ENCODE peak calls at places on chromosomes 13 and 19, in five cellular contexts. Y is IMR-90, U is H1, N is K562, P is HepG2. R is an unnamed sample.

GRCh38 chr13:67614577-67614976 is 384.4 kb upstream of the PCDH9 start:
- DNase-seq in U (no peak), P (no peak), N (no peak), Y (no peak), R (no peak)

GRCh38 chr19:33052352-33052972 is 12.2 kb downstream of the RHPN2 start:
- DNase-seq in P (peak), U (no peak), N (no peak), Y (peak), R (peak)

GRCh38 chr19:12789098-12789903 is 2.0 kb upstream of the JUNB start:
- DNase-seq in N (no peak), P (no peak), Y (peak), U (no peak), R (peak)

GRCh38 chr19:49432141-49433073 is 7.2 kb downstream of the GFY start:
- DNase-seq in U (peak), N (no peak), P (no peak), Y (no peak), R (no peak)

GRCh38 chr19:51181913-51182419 is 39.9 kb downstream of the SIGLEC7 start:
- DNase-seq in U (no peak), Y (no peak), P (no peak), N (no peak), R (no peak)

GRCh38 chr19:18644144-18645034 is 7.6 kb downstream of the KLHL26 start:
- DNase-seq in Y (no peak), U (no peak), P (no peak), N (no peak), R (no peak)

GRCh38 chr13:112193463-112194166 is 126.7 kb downstream of the SOX1 start:
- DNase-seq in N (no peak), P (no peak), U (no peak), Y (no peak), R (no peak)

GRCh38 chr19:17947815-17948473 is 15.1 kb downstream of the CCDC124 start:
- DNase-seq in P (peak), U (peak), Y (peak), N (peak), R (peak)

GRCh38 chr19:54457773-54458647 is 5.6 kb downstream of the LENG9 start:
- DNase-seq in U (no peak), Y (no peak), N (peak), P (no peak), R (no peak)

GRCh38 chr13:94345374-94346195 is 133.9 kb downstream of the DCT start:
- DNase-seq in P (peak), U (no peak), N (no peak), Y (peak), R (no peak)

GRCh38 chr19:3687774-3688706 is 12.2 kb downstream of the PIP5K1C start:
- DNase-seq in Y (no peak), U (no peak), N (no peak), P (peak), R (no peak)

GRCh38 chr13:110702591-110703526 is 3.1 kb downstream of the CARS2 start:
- DNase-seq in N (no peak), P (no peak), Y (peak), U (no peak), R (no peak)

GRCh38 chr19:11721681-11722080 is 17.1 kb downstream of the ZNF823 start:
- DNase-seq in N (no peak), P (no peak), Y (no peak), U (no peak), R (no peak)

GRCh38 chr13:51825165-51825592 is 19.8 kb downstream of the TMEM272 start:
- DNase-seq in Y (no peak), N (no peak), U (no peak), P (no peak), R (no peak)

GRCh38 chr19:37874784-37875183 is 31.6 kb downstream of the WDR87 start:
- DNase-seq in P (peak), N (no peak), U (no peak), Y (peak), R (no peak)

GRCh38 chr13:46575321-46575721 is 22.4 kb downstream of the LRCH1 start:
- DNase-seq in Y (peak), P (no peak), N (no peak), U (no peak), R (no peak)

GRCh38 chr19:7326105-7326877 is 22.4 kb upstream of the ARHGEF18 start:
- DNase-seq in N (peak), U (peak), P (peak), Y (no peak), R (no peak)

GRCh38 chr19:17658240-17658639 is 29.9 kb downstream of the UNC13A start:
- DNase-seq in P (no peak), N (no peak), U (no peak), Y (no peak), R (no peak)

GRCh38 chr19:8697671-8698432 is 743 bp downstream of the ACTL9 start:
- DNase-seq in N (peak), U (peak), P (no peak), Y (no peak), R (no peak)

GRCh38 chr19:18839465-18840287 is 7.9 kb downstream of the UPF1 start:
- DNase-seq in N (no peak), U (no peak), Y (no peak), P (peak), R (no peak)

GRCh38 chr13:66180806-66181205 is 1049.3 kb downstream of the PCDH9 start:
- DNase-seq in Y (no peak), N (no peak), U (no peak), P (no peak), R (no peak)

GRCh38 chr19:40690050-40690698 is at the start of gene NUMBL:
- DNase-seq in U (no peak), Y (no peak), P (no peak), N (no peak), R (no peak)

GRCh38 chr13:21879263-21879914 is 208.5 kb downstream of the FGF9 start:
- DNase-seq in Y (no peak), P (no peak), U (no peak), N (peak), R (no peak)

GRCh38 chr19:7395360-7395781 is 46.6 kb downstream of the ARHGEF18 start:
- DNase-seq in P (no peak), N (no peak), U (peak), Y (no peak), R (no peak)

GRCh38 chr13:90402613-90403012 is 944.9 kb upstream of the MIR17HG start:
- DNase-seq in P (no peak), N (no peak), Y (no peak), U (no peak), R (no peak)

GRCh38 chr13:48068952-48069351 is 26.0 kb downstream of the MED4 start:
- DNase-seq in U (no peak), Y (no peak), P (no peak), N (no peak), R (no peak)

GRCh38 chr13:113499936-113500335 is 9.4 kb upstream of the DCUN1D2 start:
- DNase-seq in P (no peak), Y (peak), N (no peak), U (no peak), R (no peak)

GRCh38 chr13:26198116-26198515 is 24.0 kb downstream of the RNF6 start:
- DNase-seq in P (no peak), U (no peak), Y (no peak), N (no peak), R (no peak)

GRCh38 chr13:105008606-105009005 is 1526.9 kb downstream of the EFNB2 start:
- DNase-seq in N (no peak), P (no peak), Y (no peak), U (no peak), R (no peak)

GRCh38 chr13:65789815-65790214 is 1440.3 kb downstream of the PCDH9 start:
- DNase-seq in U (no peak), P (no peak), N (no peak), Y (peak), R (peak)

GRCh38 chr19:11364935-11365334 is 9.5 kb upstream of the SWSAP1 start:
- DNase-seq in U (no peak), Y (no peak), N (no peak), P (no peak), R (no peak)

GRCh38 chr13:99587893-99588606 is 86.8 kb downstream of the TM9SF2 start:
- DNase-seq in U (no peak), P (no peak), Y (no peak), N (no peak), R (no peak)

GRCh38 chr13:99590519-99591011 is 89.3 kb downstream of the TM9SF2 start:
- DNase-seq in P (no peak), Y (peak), N (no peak), U (no peak), R (no peak)

GRCh38 chr13:99585609-99586008 is 84.3 kb downstream of the TM9SF2 start:
- DNase-seq in U (no peak), N (no peak), Y (no peak), P (no peak), R (no peak)

GRCh38 chr13:99589575-99589974 is 88.3 kb downstream of the TM9SF2 start:
- DNase-seq in N (no peak), Y (no peak), P (no peak), U (no peak), R (no peak)
- TF ChIP-seq MAFK in N (no peak), Y (no peak), P (no peak), U (no peak), R (no peak)

DNA sequence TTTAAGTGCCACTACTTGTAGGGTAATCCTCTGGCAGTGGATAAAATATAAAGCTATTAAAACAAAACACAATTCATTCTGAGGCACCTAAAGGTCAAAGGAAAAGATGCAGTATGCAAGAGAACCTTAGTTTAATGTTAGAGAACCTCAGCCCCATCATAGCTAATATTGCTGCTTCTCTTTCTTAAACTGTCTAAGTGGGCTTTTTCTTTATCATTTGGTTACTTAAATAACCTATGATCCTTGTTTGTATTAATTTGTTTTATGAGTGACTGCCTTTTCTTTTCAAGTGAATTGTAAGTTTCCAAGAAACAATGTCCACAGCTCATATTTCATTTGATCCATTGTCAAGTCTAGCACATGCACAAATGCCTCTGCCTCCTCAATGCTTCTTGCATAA is 1049.7 kb downstream of the OLFM4 start:
- DNase-seq in U (no peak), P (no peak), N (no peak), Y (no peak), R (no peak)
- TF ChIP-seq MAFK in U (no peak), P (no peak), N (no peak), Y (no peak), R (no peak)

GRCh38 chr19:29940971-29941585 is 961 bp upstream of the URI1 start:
- DNase-seq in U (no peak), P (no peak), Y (no peak), N (no peak), R (no peak)

GRCh38 chr19:29941828-29942403 is at the start of gene URI1:
- DNase-seq in N (peak), P (peak), Y (peak), U (peak), R (peak)

GRCh38 chr19:29944415-29945012 is 2.5 kb downstream of the URI1 start:
- DNase-seq in P (no peak), U (no peak), Y (no peak), N (no peak), R (no peak)

GRCh38 chr19:29943615-29944014 is 1.6 kb downstream of the URI1 start:
- DNase-seq in N (no peak), Y (no peak), U (no peak), P (no peak), R (no peak)

GRCh38 chr19:29942404-29943261 is 594 bp downstream of the URI1 start:
- DNase-seq in Y (no peak), U (peak), P (peak), N (no peak), R (no peak)
- TF ChIP-seq MAFK in Y (no peak), U (no peak), P (no peak), N (no peak), R (peak)

GRCh38 chr13:95536629-95537241 is 15.8 kb upstream of the CLDN10 start:
- DNase-seq in P (no peak), Y (peak), N (no peak), U (no peak), R (no peak)

GRCh38 chr13:95540848-95541247 is 11.7 kb upstream of the CLDN10 start:
- DNase-seq in N (no peak), P (no peak), Y (no peak), U (no peak), R (no peak)

GRCh38 chr13:95533545-95534135 is 18.9 kb upstream of the CLDN10 start:
- DNase-seq in Y (no peak), P (no peak), U (peak), N (no peak), R (no peak)

GRCh38 chr13:95530178-95530577 is 22.3 kb upstream of the CLDN10 start:
- DNase-seq in P (peak), N (no peak), U (no peak), Y (peak), R (peak)

DNA sequence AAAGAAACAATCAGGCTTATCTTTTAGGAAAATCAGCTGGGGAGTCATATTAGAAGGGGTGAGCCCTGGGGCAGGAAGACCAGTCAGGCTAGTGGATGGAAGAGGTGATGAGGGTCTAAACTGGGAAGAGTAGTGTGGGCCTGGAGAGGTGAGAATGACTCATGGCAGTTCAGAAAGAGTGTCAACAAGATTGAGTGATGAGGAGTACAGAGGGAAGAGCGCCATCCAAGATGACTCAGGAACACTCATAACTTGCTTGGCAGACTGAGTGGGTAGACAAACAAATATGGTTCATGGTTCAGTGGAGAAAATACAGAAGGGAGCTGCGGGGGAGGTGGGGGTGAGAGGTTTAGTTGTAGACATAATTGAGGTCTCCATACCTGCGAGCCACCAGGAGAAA is 17.3 kb upstream of the CLDN10 start:
- DNase-seq in P (peak), Y (peak), U (no peak), N (no peak), R (peak)
- TF ChIP-seq MAFK in P (no peak), Y (no peak), U (no peak), N (no peak), R (no peak)

DNA sequence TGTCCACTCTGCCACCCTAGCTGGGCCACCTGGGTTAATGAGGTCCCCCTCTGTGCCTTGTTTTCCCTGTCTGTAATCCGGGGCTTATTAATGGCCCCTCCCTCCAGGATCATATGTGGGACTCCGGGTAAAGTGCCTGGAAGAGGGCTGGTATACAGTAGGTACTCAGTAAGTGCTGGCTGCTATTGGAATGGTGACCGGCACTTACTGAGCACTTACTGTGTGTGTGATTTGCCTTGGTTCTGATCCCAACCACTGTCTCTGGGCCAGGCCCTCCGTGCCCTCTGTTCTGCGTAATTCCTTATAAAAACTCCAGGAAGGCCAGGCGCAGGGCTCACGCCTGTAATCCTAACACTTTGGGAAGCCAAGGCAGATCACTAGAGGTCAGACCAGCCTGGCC is 30.9 kb upstream of the NCCRP1 start:
- DNase-seq in P (no peak), U (no peak), Y (no peak), N (no peak), R (no peak)
- TF ChIP-seq MAFK in P (no peak), U (no peak), Y (no peak), N (no peak), R (no peak)

DNA sequence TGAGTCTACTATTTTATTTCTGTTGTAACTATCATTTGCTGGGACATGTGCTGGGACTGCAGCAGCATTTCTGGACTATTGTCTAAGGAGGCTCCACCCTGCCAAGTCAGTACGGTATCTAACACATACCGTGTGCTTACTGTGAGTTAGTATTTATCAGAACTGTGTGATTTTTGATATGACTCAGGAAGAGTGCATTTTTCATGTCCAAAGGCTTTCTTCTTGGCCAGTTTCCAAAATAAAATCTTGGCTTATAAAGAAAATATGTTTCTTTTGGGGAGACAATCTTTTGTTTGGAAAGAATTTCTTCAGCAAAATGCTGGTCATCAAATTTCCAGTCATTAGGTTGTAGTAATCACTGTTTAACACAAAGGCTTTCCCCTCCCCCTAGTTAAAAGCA is 11.6 kb downstream of the PARP4 start:
- DNase-seq in Y (peak), U (no peak), P (no peak), N (peak), R (no peak)
- TF ChIP-seq MAFK in Y (no peak), U (no peak), P (no peak), N (no peak), R (no peak)

DNA sequence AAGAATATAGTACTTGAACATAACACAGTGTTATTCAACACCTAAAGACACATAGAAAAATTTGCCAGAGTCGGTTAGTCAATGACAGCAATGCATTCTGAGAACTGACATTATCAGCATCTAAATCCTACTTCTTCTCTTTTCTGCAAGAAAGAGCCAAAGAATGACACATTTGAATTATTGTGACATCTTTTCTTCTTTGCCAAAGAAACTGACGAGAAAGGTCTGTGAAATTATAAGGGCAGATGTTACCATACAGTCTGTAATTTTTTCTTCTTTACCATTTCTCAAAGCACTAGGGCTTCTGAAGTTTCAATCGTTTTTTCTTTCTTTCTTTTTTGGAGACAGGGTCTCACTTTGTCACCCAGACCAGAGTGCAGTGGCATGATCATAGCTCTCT is 350.9 kb upstream of the NBEA start:
- DNase-seq in N (no peak), U (no peak), Y (no peak), P (no peak), R (no peak)
- TF ChIP-seq MAFK in N (no peak), U (no peak), Y (no peak), P (no peak), R (no peak)